ENCODE peak calls at places on chromosomes 13 and 19, in ten cellular contexts. Q is dorsolateral prefrontal cortex, R is RWPE1, C is transverse colon, V is ascending aorta, E is PC-9, O is fibroblast of lung, F is tibial artery, G is cardiac muscle cell, K is GM12865. T is an unnamed sample.

GRCh38 chr19:2734589-2735288 is 5.1 kb downstream of the SLC39A3 start:
- DNase-seq in K (no peak), R (no peak), O (no peak), C (no peak), F (no peak), V (no peak), E (no peak), G (no peak), Q (no peak), T (no peak)

GRCh38 chr19:10654610-10655456 is 687 bp downstream of the ILF3 start:
- DNase-seq in C (peak), V (peak), G (peak), Q (no peak), O (no peak), R (peak), F (peak), K (peak), E (peak), T (peak)

GRCh38 chr13:106471957-106472543 is 63.4 kb downstream of the EFNB2 start:
- DNase-seq in C (peak), R (peak), G (peak), O (peak), Q (no peak), V (peak), F (no peak), K (peak), E (peak), T (peak)

GRCh38 chr19:3684817-3685410 is 15.4 kb downstream of the PIP5K1C start:
- DNase-seq in O (no peak), R (no peak), C (no peak), E (no peak), F (no peak), Q (no peak), V (no peak), G (no peak), K (no peak), T (no peak)

GRCh38 chr13:40600145-40600751 is 66.2 kb downstream of the FOXO1 start:
- DNase-seq in K (no peak), F (no peak), E (no peak), V (no peak), G (no peak), C (no peak), R (no peak), O (no peak), Q (no peak), T (no peak)

GRCh38 chr13:77779461-77780272 is 82.2 kb downstream of the SLAIN1 start:
- DNase-seq in E (peak), F (no peak), K (peak), R (peak), Q (no peak), G (peak), O (peak), V (no peak), C (peak), T (peak)

GRCh38 chr19:2461751-2462634 is 5.2 kb upstream of the LMNB2 start:
- DNase-seq in K (peak), F (peak), E (peak), V (no peak), R (peak), O (peak), Q (peak), G (peak), C (peak), T (peak)

GRCh38 chr13:99527346-99527745 is 26.1 kb downstream of the TM9SF2 start:
- DNase-seq in K (no peak), F (no peak), E (no peak), R (no peak), C (no peak), G (no peak), O (no peak), V (no peak), Q (no peak), T (no peak)

GRCh38 chr13:109344552-109345157 is 441.7 kb downstream of the IRS2 start:
- DNase-seq in E (no peak), K (no peak), O (peak), Q (no peak), R (peak), C (no peak), G (peak), F (no peak), V (no peak), T (no peak)

GRCh38 chr13:50299546-50300249 is 284.5 kb downstream of the KCNRG start:
- DNase-seq in O (no peak), E (no peak), Q (no peak), V (no peak), K (no peak), R (no peak), C (no peak), F (no peak), G (no peak), T (no peak)

GRCh38 chr19:43519436-43520088 is 7.4 kb downstream of the ETHE1 start:
- DNase-seq in F (peak), Q (peak), E (peak), G (peak), V (peak), R (peak), K (peak), C (peak), O (peak), T (peak)

GRCh38 chr19:3245050-3245449 is 20.6 kb downstream of the CELF5 start:
- DNase-seq in F (no peak), C (no peak), Q (no peak), V (no peak), K (no peak), G (no peak), E (no peak), R (no peak), O (no peak), T (no peak)

GRCh38 chr13:44108345-44108858 is 228.7 kb downstream of the LACC1 start:
- DNase-seq in R (no peak), C (peak), V (peak), O (no peak), Q (no peak), G (peak), K (no peak), E (peak), F (no peak), T (peak)

GRCh38 chr19:8576273-8576993 is 809 bp downstream of the MYO1F start:
- DNase-seq in V (no peak), C (peak), F (no peak), Q (no peak), E (no peak), G (no peak), O (no peak), K (peak), R (no peak), T (no peak)

GRCh38 chr13:93794197-93794885 is 567.7 kb downstream of the GPC6 start:
- DNase-seq in F (no peak), E (no peak), K (peak), V (no peak), G (no peak), R (no peak), C (no peak), O (no peak), Q (no peak), T (no peak)

GRCh38 chr19:18049390-18049789 is 37.3 kb downstream of the IL12RB1 start:
- DNase-seq in C (peak), Q (peak), R (no peak), O (peak), F (peak), K (no peak), E (no peak), G (peak), V (peak), T (no peak)

GRCh38 chr19:17719730-17720486 is 628 bp downstream of the MAP1S start:
- DNase-seq in K (peak), V (no peak), C (peak), F (no peak), O (no peak), R (peak), G (no peak), Q (no peak), E (peak), T (peak)

GRCh38 chr13:71577127-71577526 is 289.9 kb downstream of the DACH1 start:
- DNase-seq in C (no peak), R (peak), V (no peak), K (no peak), Q (no peak), F (no peak), O (no peak), G (peak), E (peak), T (no peak)

GRCh38 chr13:111626371-111627305 is 306.2 kb downstream of the TEX29 start:
- DNase-seq in E (no peak), K (no peak), R (no peak), Q (no peak), G (no peak), O (no peak), V (no peak), C (no peak), F (no peak), T (no peak)

GRCh38 chr19:37513397-37513796 is 6.7 kb downstream of the ZNF793 start:
- DNase-seq in G (peak), E (no peak), Q (no peak), K (no peak), O (no peak), R (no peak), C (no peak), F (no peak), V (no peak), T (no peak)

GRCh38 chr13:33379597-33379996 is 94.0 kb upstream of the STARD13 start:
- DNase-seq in V (no peak), G (no peak), C (no peak), E (no peak), Q (no peak), O (no peak), R (no peak), K (peak), F (no peak), T (no peak)

GRCh38 chr13:44230071-44230470 is 143.6 kb upstream of the SERP2 start:
- DNase-seq in E (no peak), Q (no peak), V (no peak), G (no peak), C (no peak), F (no peak), K (no peak), R (no peak), O (no peak), T (no peak)

GRCh38 chr19:45471866-45472556 is 4.2 kb downstream of the FOSB start:
- DNase-seq in R (no peak), F (no peak), K (no peak), O (no peak), C (no peak), E (no peak), Q (no peak), G (peak), V (peak), T (no peak)

GRCh38 chr19:2469102-2469914 is 6.6 kb upstream of the GADD45B start:
- DNase-seq in O (peak), E (peak), Q (no peak), K (peak), R (no peak), C (no peak), F (no peak), G (peak), V (no peak), T (peak)

GRCh38 chr13:114155320-114155719 is 22.9 kb upstream of the RASA3 start:
- DNase-seq in V (no peak), Q (no peak), C (no peak), R (no peak), E (no peak), K (no peak), F (no peak), O (no peak), G (no peak), T (no peak)

GRCh38 chr19:17504030-17504429 is 7.4 kb upstream of the PGLS start:
- DNase-seq in G (no peak), V (no peak), O (no peak), K (no peak), Q (no peak), E (no peak), C (no peak), F (no peak), R (no peak), T (no peak)

GRCh38 chr19:2547033-2547680 is 71.2 kb downstream of the GADD45B start:
- DNase-seq in Q (no peak), O (no peak), V (no peak), G (no peak), E (no peak), F (no peak), K (no peak), C (no peak), R (no peak), T (no peak)

GRCh38 chr13:97018029-97018819 is 23.9 kb upstream of the OXGR1 start:
- DNase-seq in Q (no peak), R (peak), E (peak), K (peak), V (peak), C (peak), F (no peak), G (peak), O (peak), T (no peak)

GRCh38 chr19:11984986-11985385 is 20.1 kb downstream of the ZNF763 start:
- DNase-seq in E (no peak), O (no peak), G (no peak), V (no peak), C (no peak), Q (no peak), F (no peak), R (no peak), K (peak), T (no peak)

GRCh38 chr13:113862191-113862765 is 1.6 kb downstream of the GAS6 start:
- DNase-seq in E (no peak), Q (no peak), C (no peak), O (peak), F (peak), R (peak), K (no peak), V (no peak), G (no peak), T (no peak)

GRCh38 chr13:112057736-112058518 is 9.0 kb upstream of the SOX1 start:
- DNase-seq in F (no peak), O (no peak), V (no peak), K (no peak), G (no peak), Q (no peak), R (no peak), C (no peak), E (no peak), T (no peak)

GRCh38 chr19:10510301-10510802 is 6.9 kb downstream of the S1PR5 start:
- DNase-seq in V (no peak), Q (no peak), G (no peak), C (peak), O (no peak), E (peak), R (peak), K (peak), F (no peak), T (peak)

GRCh38 chr13:102028846-102029245 is 373.0 kb downstream of the FGF14 start:
- DNase-seq in Q (no peak), F (no peak), R (no peak), E (no peak), C (no peak), K (no peak), G (no peak), V (no peak), O (no peak), T (no peak)

GRCh38 chr13:74129500-74130144 is 4.6 kb downstream of the KLF12 start:
- DNase-seq in C (peak), V (no peak), E (peak), F (no peak), O (peak), K (peak), R (no peak), Q (no peak), G (no peak), T (no peak)

GRCh38 chr13:21730186-21730880 is 59.5 kb downstream of the FGF9 start:
- DNase-seq in E (no peak), V (no peak), C (no peak), Q (no peak), O (no peak), G (no peak), R (no peak), F (no peak), K (no peak), T (no peak)
- TF ChIP-seq CTCF in E (no peak), V (no peak), C (no peak), Q (no peak), O (no peak), G (no peak), R (no peak), F (no peak), K (no peak), T (no peak)

GRCh38 chr19:23817519-23817918 is 58.8 kb upstream of the ZNF681 start:
- DNase-seq in R (no peak), O (peak), F (no peak), E (no peak), G (peak), C (peak), V (no peak), Q (no peak), K (peak), T (no peak)
- TF ChIP-seq CTCF in R (peak), O (peak), F (no peak), E (peak), G (peak), C (no peak), V (no peak), Q (no peak), K (peak), T (no peak)

DNA sequence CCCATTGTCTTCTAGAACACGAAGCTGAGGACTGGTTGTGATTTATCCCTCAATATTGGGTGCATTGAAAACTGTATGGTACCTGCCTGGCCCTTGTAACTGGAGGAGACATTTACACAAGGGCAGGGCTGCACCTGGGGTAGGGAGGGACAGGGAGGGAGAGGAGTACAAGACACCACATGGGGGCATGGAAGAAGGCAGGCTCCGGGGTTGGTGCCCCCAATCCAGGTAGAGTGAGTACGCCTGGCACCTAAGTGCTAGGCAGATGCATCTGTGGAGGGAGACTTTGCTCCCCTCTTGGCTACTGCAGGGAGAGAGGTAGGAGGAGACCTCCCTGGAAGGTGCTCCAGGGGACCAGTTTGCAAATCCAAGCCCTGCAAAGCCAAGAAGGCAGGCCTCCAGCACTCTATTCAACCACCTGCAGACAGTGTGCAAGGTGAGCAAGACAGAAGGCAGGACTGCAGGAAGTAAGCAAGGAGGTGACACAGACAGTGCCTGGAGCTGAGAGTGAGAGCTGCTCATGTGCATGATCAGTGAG is 19.4 kb upstream of the UQCRFS1 start:
- DNase-seq in Q (no peak), C (no peak), F (no peak), K (no peak), E (no peak), R (no peak), V (no peak), G (no peak), O (no peak), T (no peak)
- TF ChIP-seq CTCF in Q (no peak), C (no peak), F (no peak), K (no peak), E (no peak), R (no peak), V (no peak), G (no peak), O (no peak), T (no peak)

DNA sequence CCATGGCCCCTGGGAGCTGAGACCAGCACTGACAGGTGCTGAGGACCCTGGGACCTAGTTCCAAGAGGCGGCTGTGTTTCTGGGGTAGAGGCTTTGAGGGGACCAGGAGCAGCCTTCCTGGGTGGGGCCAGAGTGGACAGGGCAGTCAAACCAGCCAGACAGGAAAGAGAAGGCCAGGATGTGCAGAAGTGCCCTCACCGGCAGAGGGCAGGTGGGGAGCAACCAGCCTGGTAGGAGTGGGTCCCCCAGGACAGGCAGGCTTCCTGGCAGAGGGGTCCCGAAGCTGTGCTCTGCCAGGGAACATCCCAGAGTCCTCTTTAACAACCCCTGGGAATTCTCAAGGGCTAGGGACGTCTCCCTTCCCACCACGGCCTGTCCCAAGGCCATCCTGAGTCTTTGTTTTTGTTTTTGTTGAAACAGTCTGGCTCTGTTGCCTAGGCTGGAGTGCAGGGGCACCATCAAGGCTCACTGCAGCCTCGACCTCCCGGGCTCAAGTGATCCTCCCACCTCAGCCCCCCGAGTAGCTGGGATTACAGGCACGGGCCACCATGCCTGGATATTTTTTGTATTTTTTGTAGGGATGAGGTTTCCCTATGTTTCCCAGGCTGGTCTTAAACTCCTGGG is 3.0 kb upstream of the HIPK4 start:
- DNase-seq in V (no peak), G (no peak), F (no peak), K (no peak), E (peak), R (peak), C (peak), O (no peak), Q (no peak), T (peak)
- TF ChIP-seq CTCF in V (peak), G (peak), F (no peak), K (peak), E (peak), R (no peak), C (peak), O (no peak), Q (no peak), T (peak)

DNA sequence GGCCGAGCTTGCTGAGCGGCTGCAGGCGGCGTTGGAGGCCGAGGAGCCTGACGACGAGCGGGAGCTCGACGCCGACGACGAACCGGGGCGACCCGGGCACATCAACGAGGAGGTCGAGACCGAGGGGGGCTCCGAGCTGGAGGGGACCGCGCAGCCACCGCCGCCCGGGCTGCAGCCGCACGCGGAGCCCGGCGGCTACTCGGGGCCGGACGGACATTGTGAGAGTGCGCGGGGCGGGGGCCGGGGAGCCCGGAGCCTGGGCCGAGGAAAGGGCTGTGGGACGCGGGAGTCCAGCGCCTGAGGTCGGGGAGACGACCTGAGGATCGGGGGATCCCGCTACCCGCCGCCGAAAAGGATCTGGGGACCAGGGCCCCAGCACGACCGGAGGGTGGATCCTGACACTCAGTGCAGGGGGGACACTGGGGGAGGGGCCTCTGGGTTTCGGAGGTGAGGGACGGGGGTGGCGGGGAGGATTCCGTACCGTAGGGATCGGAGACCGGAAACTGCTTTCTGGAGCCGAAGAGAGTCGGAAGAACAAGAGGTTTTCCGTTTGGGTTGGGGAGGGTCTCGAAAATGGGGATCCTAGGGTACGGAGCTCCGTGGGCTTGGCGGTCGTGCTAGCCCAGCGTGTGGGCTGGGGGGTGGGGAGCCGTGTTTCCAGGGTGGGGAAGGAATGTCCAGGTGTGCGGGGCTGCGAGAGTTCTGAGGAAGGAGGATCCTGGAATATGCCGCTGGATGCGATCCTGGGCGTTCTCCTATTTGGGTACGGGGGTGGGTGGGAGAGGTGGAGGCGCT is 606 bp downstream of the HNRNPUL1 start:
- DNase-seq in O (peak), F (peak), Q (peak), V (peak), R (peak), G (peak), E (peak), C (peak), K (peak), T (peak)
- TF ChIP-seq CTCF in O (no peak), F (no peak), Q (no peak), V (no peak), R (no peak), G (no peak), E (no peak), C (peak), K (no peak), T (no peak)

GRCh38 chr19:14089412-14089661 is 1.2 kb downstream of the SAMD1 start:
- DNase-seq in E (no peak), K (peak), C (no peak), F (no peak), O (peak), Q (no peak), G (peak), R (no peak), V (no peak), T (no peak)
- TF ChIP-seq CTCF in E (peak), K (no peak), C (no peak), F (no peak), O (peak), Q (no peak), G (peak), R (no peak), V (no peak), T (no peak)

T was measured in Calu3.